ENCODE peak calls at places on chromosomes 13 and 19, in nine cellular contexts. I is CD4-positive, CD25-positive, alpha-beta regulatory T cell; R is fibroblast of lung; H is choroid plexus epithelial cell; C is activated CD4-positive, alpha-beta T cell treated with anti-CD3 and anti-CD28 coated beads, Interleukin-2, amount 10 ng/mL, durations not matched to agents 7 days and 5 days; Q is left cardiac atrium; L is T-cell; O is left kidney; V is stimulated activated CD4-positive, alpha-beta T cell treated with anti-CD3 and anti-CD28 coated beads, TNF-alpha, amount 100 ng/mL, for 48 hours. G is an unnamed sample.
A peak's percentile ranks its signal among the peaks of the same experiment; 100 is the strongest.

GRCh38 chr19:46610851-46611770 is 10.0 kb downstream of the CALM3 start:
- DNase-seq in I (peak; percentile 55), R (peak; percentile 25), H (peak; percentile 53), C (peak; percentile 65), Q (peak; percentile 12), L (no peak), O (no peak), V (no peak), G (peak; percentile 26)

GRCh38 chr19:2949939-2950285 is 5.1 kb upstream of the ZNF77 start:
- DNase-seq in I (no peak), R (no peak), H (peak; percentile 53), C (no peak), Q (peak; percentile 84), L (no peak), O (peak; percentile 61), V (no peak), G (no peak)

GRCh38 chr19:29040951-29041350 is 172.0 kb downstream of the UQCRFS1 start:
- DNase-seq in I (no peak), R (no peak), H (no peak), C (no peak), Q (no peak), L (no peak), O (peak; percentile 80), V (no peak), G (no peak)

GRCh38 chr19:9586764-9587163 is 2.5 kb upstream of the ZNF121 start:
- DNase-seq in I (peak; percentile 85), R (peak; percentile 70), H (peak; percentile 81), C (peak; percentile 81), Q (peak; percentile 61), L (peak; percentile 76), O (peak; percentile 89), V (peak; percentile 73), G (peak; percentile 59)

GRCh38 chr13:62119739-62120700 is 704.4 kb upstream of the PCDH20 start:
- DNase-seq in I (no peak), R (peak; percentile 47), H (peak; percentile 43), C (no peak), Q (no peak), L (no peak), O (peak; percentile 32), V (no peak), G (no peak)

GRCh38 chr19:35040474-35040825 is 1.1 kb upstream of the HPN start:
- DNase-seq in I (no peak), R (no peak), H (no peak), C (no peak), Q (no peak), L (no peak), O (no peak), V (no peak), G (no peak)

GRCh38 chr13:77853701-77854100 is 64.9 kb downstream of the EDNRB start:
- DNase-seq in I (no peak), R (no peak), H (no peak), C (no peak), Q (no peak), L (no peak), O (no peak), V (no peak), G (no peak)

GRCh38 chr19:55632463-55632834 is 8.1 kb upstream of the ZNF784 start:
- DNase-seq in I (peak; percentile 96), R (peak; percentile 97), H (peak; percentile 99), C (peak; percentile 95), Q (peak; percentile 83), L (peak; percentile 83), O (peak; percentile 96), V (peak; percentile 88), G (peak; percentile 87)

GRCh38 chr13:98307744-98308524 is 130.9 kb upstream of the RNF113B start:
- DNase-seq in I (no peak), R (peak; percentile 82), H (peak; percentile 68), C (no peak), Q (peak; percentile 41), L (no peak), O (peak; percentile 78), V (no peak), G (no peak)

GRCh38 chr13:66405908-66406802 is 824.0 kb downstream of the PCDH9 start:
- DNase-seq in I (no peak), R (peak; percentile 87), H (peak; percentile 97), C (no peak), Q (no peak), L (no peak), O (peak; percentile 24), V (no peak), G (no peak)

GRCh38 chr19:3987619-3988371 is 2.5 kb upstream of the EEF2 start:
- DNase-seq in I (peak; percentile 91), R (peak; percentile 83), H (peak; percentile 88), C (peak; percentile 91), Q (peak; percentile 93), L (peak; percentile 90), O (peak; percentile 93), V (peak; percentile 80), G (peak; percentile 87)

G was measured in stimulated activated naive CD4-positive, alpha-beta T cell.